ENCODE peak calls at places on chromosomes 16 and 17, in seven cellular contexts. B is ovary, I is body of pancreas, D is HTR-8/SVneo, G is posterior cingulate gyrus, F is midbrain, V is bronchial epithelial cell. K is an unnamed sample.

GRCh38 chr17:61415374-61416210 is 15.9 kb downstream of the TBX2 start:
- DNase-seq in B (no peak), I (no peak), D (no peak), G (no peak), F (no peak), V (no peak), K (no peak)

GRCh38 chr16:19210968-19211367 is 42.9 kb downstream of the SYT17 start:
- DNase-seq in B (no peak), I (no peak), D (no peak), G (no peak), F (no peak), V (no peak), K (peak)

GRCh38 chr16:14608604-14609003 is 21.5 kb downstream of the PARN start:
- DNase-seq in B (no peak), I (no peak), D (no peak), G (no peak), F (peak), V (no peak), K (no peak)

GRCh38 chr17:61504697-61505096 is 52.5 kb downstream of the TBX4 start:
- DNase-seq in B (no peak), I (no peak), D (peak), G (no peak), F (no peak), V (peak), K (no peak)

GRCh38 chr17:78921437-78921971 is 3.7 kb downstream of the TIMP2 start:
- DNase-seq in B (no peak), I (peak), D (no peak), G (peak), F (peak), V (no peak), K (peak)

GRCh38 chr17:77235370-77236080 is 94.8 kb downstream of the SEC14L1 start:
- DNase-seq in B (no peak), I (no peak), D (peak), G (peak), F (no peak), V (peak), K (no peak)

GRCh38 chr16:81403601-81404391 is 40.8 kb upstream of the CMIP start:
- DNase-seq in B (peak), I (peak), D (peak), G (peak), F (peak), V (peak), K (peak)

GRCh38 chr17:38749222-38750043 is 1.3 kb upstream of the PCGF2 start:
- DNase-seq in B (peak), I (peak), D (peak), G (peak), F (no peak), V (no peak), K (no peak)

GRCh38 chr17:5526821-5527598 is 40.6 kb downstream of the MIS12 start:
- DNase-seq in B (no peak), I (peak), D (peak), G (no peak), F (peak), V (peak), K (peak)

GRCh38 chr17:79620207-79621038 is 9.6 kb upstream of the RBFOX3 start:
- DNase-seq in B (no peak), I (peak), D (no peak), G (peak), F (no peak), V (no peak), K (no peak)

GRCh38 chr17:81996232-81996756 is 18.9 kb downstream of the ASPSCR1 start:
- DNase-seq in B (no peak), I (no peak), D (no peak), G (no peak), F (no peak), V (no peak), K (no peak)

GRCh38 chr17:43217614-43218087 is 6.0 kb downstream of the TMEM106A start:
- DNase-seq in B (no peak), I (no peak), D (no peak), G (no peak), F (no peak), V (no peak), K (no peak)

GRCh38 chr16:11848842-11849241 is 2.5 kb downstream of the RSL1D1 start:
- DNase-seq in B (no peak), I (no peak), D (no peak), G (no peak), F (no peak), V (peak), K (no peak)

GRCh38 chr16:78310990-78311561 is 211.6 kb downstream of the WWOX start:
- DNase-seq in B (no peak), I (no peak), D (no peak), G (no peak), F (no peak), V (no peak), K (no peak)

GRCh38 chr17:12089809-12090384 is 69.2 kb downstream of the MAP2K4 start:
- DNase-seq in B (no peak), I (no peak), D (peak), G (no peak), F (no peak), V (peak), K (no peak)

GRCh38 chr16:66840883-66841282 is 3.3 kb upstream of the CA7 start:
- DNase-seq in B (no peak), I (no peak), D (no peak), G (no peak), F (no peak), V (no peak), K (no peak)

GRCh38 chr17:48804936-48805411 is 12.1 kb downstream of the TTLL6 start:
- DNase-seq in B (peak), I (peak), D (peak), G (peak), F (peak), V (no peak), K (peak)

GRCh38 chr16:31112711-31113419 is 4.6 kb upstream of the KAT8 start:
- DNase-seq in B (no peak), I (no peak), D (no peak), G (no peak), F (no peak), V (no peak), K (no peak)

GRCh38 chr17:9021985-9022552 is 759 bp downstream of the NTN1 start:
- DNase-seq in B (no peak), I (peak), D (peak), G (no peak), F (no peak), V (no peak), K (no peak)

GRCh38 chr17:4249452-4250029 is 14.2 kb downstream of the ANKFY1 start:
- DNase-seq in B (no peak), I (no peak), D (peak), G (no peak), F (no peak), V (peak), K (no peak)

GRCh38 chr17:67449065-67449464 is 72.0 kb downstream of the PITPNC1 start:
- DNase-seq in B (no peak), I (no peak), D (no peak), G (no peak), F (no peak), V (no peak), K (no peak)

GRCh38 chr17:21242026-21242700 is 11.0 kb downstream of the NATD1 start:
- DNase-seq in B (no peak), I (no peak), D (no peak), G (peak), F (no peak), V (no peak), K (no peak)

GRCh38 chr17:7797976-7798375 is 36.0 kb upstream of the KDM6B start:
- DNase-seq in B (no peak), I (no peak), D (no peak), G (no peak), F (no peak), V (no peak), K (no peak)

GRCh38 chr17:7650509-7651096 is at the start of gene ATP1B2:
- DNase-seq in B (peak), I (peak), D (peak), G (peak), F (peak), V (peak), K (peak)

GRCh38 chr16:35208001-35208935 is 1748.9 kb downstream of the TP53TG3F start:
- DNase-seq in B (no peak), I (no peak), D (no peak), G (no peak), F (no peak), V (no peak), K (no peak)

GRCh38 chr16:67391424-67392300 is 1.6 kb downstream of the TPPP3 start:
- DNase-seq in B (no peak), I (peak), D (no peak), G (peak), F (peak), V (no peak), K (peak)

GRCh38 chr17:80247561-80247960 is 13.1 kb upstream of the RNF213 start:
- DNase-seq in B (no peak), I (no peak), D (no peak), G (peak), F (no peak), V (no peak), K (no peak)

GRCh38 chr17:75755205-75755901 is 9.6 kb downstream of the GALK1 start:
- DNase-seq in B (no peak), I (no peak), D (no peak), G (no peak), F (no peak), V (no peak), K (no peak)

GRCh38 chr16:66548868-66549267 is 1.1 kb downstream of the TK2 start:
- DNase-seq in B (no peak), I (no peak), D (no peak), G (no peak), F (no peak), V (no peak), K (no peak)

GRCh38 chr16:88650749-88651275 is at the start of gene CYBA:
- DNase-seq in B (no peak), I (peak), D (peak), G (no peak), F (no peak), V (peak), K (peak)

GRCh38 chr16:12436201-12436657 is 367.5 kb downstream of the CPPED1 start:
- DNase-seq in B (no peak), I (no peak), D (no peak), G (peak), F (no peak), V (no peak), K (no peak)

GRCh38 chr16:21159281-21159951 is 942 bp downstream of the LDAF1 start:
- DNase-seq in B (peak), I (peak), D (no peak), G (peak), F (peak), V (peak), K (no peak)

GRCh38 chr17:63035695-63036094 is 69.7 kb downstream of the TANC2 start:
- DNase-seq in B (no peak), I (no peak), D (no peak), G (no peak), F (no peak), V (no peak), K (no peak)

GRCh38 chr17:74599531-74599939 is 7.5 kb upstream of the CD300LD start:
- DNase-seq in B (no peak), I (no peak), D (no peak), G (no peak), F (no peak), V (peak), K (peak)

GRCh38 chr17:81339502-81340296 is 44.6 kb upstream of the SLC38A10 start:
- DNase-seq in B (no peak), I (peak), D (no peak), G (no peak), F (no peak), V (no peak), K (no peak)

GRCh38 chr16:19507882-19508281 is 14.0 kb downstream of the GDE1 start:
- DNase-seq in B (no peak), I (no peak), D (no peak), G (no peak), F (no peak), V (no peak), K (no peak)

GRCh38 chr17:56499799-56500388 is 93.6 kb upstream of the NOG start:
- DNase-seq in B (no peak), I (no peak), D (no peak), G (no peak), F (no peak), V (peak), K (no peak)